ENCODE peak calls at places on chromosomes 3 and 15, in seven cellular contexts. L, A, Y, X, D, C and J are unnamed samples.
A peak's percentile ranks its signal among the peaks of the same experiment; 100 is the strongest.

GRCh38 chr3:127710473-127710941 is 37.8 kb downstream of the ABTB1 start:
- DNase-seq in L (no peak), A (no peak), Y (no peak), X (no peak), D (peak; percentile 10), C (peak; percentile 47), J (no peak)

GRCh38 chr3:8506611-8507061 is 5.0 kb downstream of the LMCD1 start:
- DNase-seq in L (no peak), A (no peak), Y (peak; percentile 20), X (no peak), D (no peak), C (no peak), J (no peak)

GRCh38 chr3:46553154-46553553 is 12.9 kb downstream of the LRRC2 start:
- DNase-seq in L (no peak), A (no peak), Y (no peak), X (no peak), D (no peak), C (no peak), J (no peak)

GRCh38 chr3:185040425-185040824 is 112.4 kb downstream of the C3orf70 start:
- DNase-seq in L (no peak), A (no peak), Y (no peak), X (no peak), D (no peak), C (no peak), J (no peak)

GRCh38 chr3:159339131-159339530 is 537.3 kb downstream of the MFSD1 start:
- DNase-seq in L (no peak), A (no peak), Y (no peak), X (no peak), D (no peak), C (no peak), J (no peak)

GRCh38 chr3:36763850-36764703 is at the start of gene DCLK3:
- DNase-seq in L (no peak), A (no peak), Y (no peak), X (peak; percentile 47), D (no peak), C (no peak), J (no peak)

GRCh38 chr3:159882784-159883779 is 105.6 kb upstream of the IL12A start:
- DNase-seq in L (no peak), A (peak; percentile 74), Y (no peak), X (peak; percentile 76), D (peak; percentile 49), C (no peak), J (no peak)

GRCh38 chr3:8490079-8490552 is 11.5 kb upstream of the LMCD1 start:
- DNase-seq in L (peak; percentile 98), A (no peak), Y (no peak), X (peak; percentile 37), D (peak; percentile 84), C (peak; percentile 56), J (no peak)

GRCh38 chr3:123150449-123150954 is 51.2 kb upstream of the SEC22A start:
- DNase-seq in L (no peak), A (no peak), Y (no peak), X (no peak), D (no peak), C (no peak), J (no peak)

GRCh38 chr3:155342344-155342743 is 48.9 kb upstream of the STRIT1 start:
- DNase-seq in L (no peak), A (no peak), Y (no peak), X (no peak), D (no peak), C (no peak), J (no peak)

GRCh38 chr15:71508081-71508682 is 302.2 kb upstream of the NR2E3 start:
- DNase-seq in L (no peak), A (no peak), Y (peak; percentile 69), X (no peak), D (peak; percentile 81), C (no peak), J (no peak)